ENCODE peak calls at places on chromosomes 6 and 20, in seven cellular contexts. W is ovary, D is PC-3, Z is adipocyte, V is mucosa of descending colon, H is pancreas, E is stomach. P is an unnamed sample.
A peak's percentile ranks its signal among the peaks of the same experiment; 100 is the strongest.

GRCh38 chr6:99187429-99187828 is 162.0 kb downstream of the FAXC start:
- DNase-seq in Z (no peak), W (no peak), H (no peak), V (no peak), E (no peak), D (peak; percentile 6), P (no peak)

GRCh38 chr6:79377047-79377446 is 142.6 kb upstream of the HMGN3 start:
- DNase-seq in W (no peak), H (no peak), D (peak; percentile 61), E (no peak), Z (peak; percentile 8), V (no peak), P (no peak)

GRCh38 chr6:5422321-5422915 is 161.1 kb downstream of the FARS2 start:
- DNase-seq in D (peak; percentile 72), E (peak; percentile 52), Z (peak; percentile 50), V (no peak), H (peak; percentile 35), W (no peak), P (peak; percentile 32)

GRCh38 chr6:44105993-44106740 is 21.1 kb downstream of the MRPL14 start:
- DNase-seq in W (no peak), V (no peak), D (no peak), H (no peak), Z (no peak), E (no peak), P (peak; percentile 32)

GRCh38 chr6:105458061-105458460 is 55.2 kb upstream of the PREP start:
- DNase-seq in Z (no peak), H (no peak), W (no peak), V (no peak), E (no peak), D (no peak), P (no peak)

GRCh38 chr6:107585815-107586435 is 96.0 kb downstream of the SOBP start:
- DNase-seq in H (no peak), V (no peak), E (no peak), D (no peak), Z (no peak), W (no peak), P (peak; percentile 22)

GRCh38 chr6:156718647-156719394 is 58.4 kb upstream of the ARID1B start:
- DNase-seq in Z (peak; percentile 93), W (peak; percentile 62), V (no peak), H (peak; percentile 52), E (peak; percentile 33), D (no peak), P (no peak)

GRCh38 chr6:79544299-79544927 is 7.2 kb upstream of the LCA5 start:
- DNase-seq in H (no peak), E (no peak), V (no peak), W (no peak), Z (peak; percentile 42), D (no peak), P (peak; percentile 80)

GRCh38 chr6:36120979-36121706 is 9.2 kb upstream of the MAPK13 start:
- DNase-seq in V (peak; percentile 89), H (no peak), E (peak; percentile 67), Z (peak; percentile 46), D (peak; percentile 71), W (no peak), P (peak; percentile 70)

GRCh38 chr20:63735859-63736718 is at the start of gene LIME1:
- DNase-seq in D (no peak), H (no peak), W (no peak), E (peak; percentile 71), V (peak; percentile 89), Z (no peak), P (no peak)

GRCh38 chr6:100230976-100231316 is 233.8 kb downstream of the SIM1 start:
- DNase-seq in V (no peak), E (no peak), D (peak; percentile 61), W (no peak), H (no peak), Z (no peak), P (no peak)

GRCh38 chr6:75601608-75602163 is at the start of gene SENP6:
- DNase-seq in W (peak; percentile 75), D (peak; percentile 71), V (peak; percentile 88), E (peak; percentile 75), Z (peak; percentile 90), H (peak; percentile 71), P (peak; percentile 87)

GRCh38 chr20:52104546-52105044 is 87.0 kb downstream of the ZFP64 start:
- DNase-seq in Z (peak; percentile 48), E (no peak), H (no peak), V (no peak), D (no peak), W (no peak), P (peak; percentile 13)

GRCh38 chr20:63483834-63484233 is 11.4 kb upstream of the KCNQ2 start:
- DNase-seq in W (no peak), E (no peak), D (no peak), H (no peak), V (no peak), Z (no peak), P (no peak)

GRCh38 chr6:80382796-80383195 is 276.3 kb downstream of the BCKDHB start:
- DNase-seq in V (no peak), E (no peak), W (no peak), Z (peak; percentile 10), H (no peak), D (no peak), P (no peak)

GRCh38 chr6:30787954-30788353 is 43.6 kb upstream of the IER3 start:
- DNase-seq in D (peak; percentile 43), Z (no peak), W (no peak), V (no peak), H (no peak), E (no peak), P (no peak)

GRCh38 chr20:15236812-15237211 is 899.4 kb upstream of the FLRT3 start:
- DNase-seq in E (peak; percentile 28), W (no peak), H (peak; percentile 25), V (no peak), Z (peak; percentile 47), D (peak; percentile 87), P (peak; percentile 39)

GRCh38 chr6:43913388-43914271 is 143.6 kb downstream of the VEGFA start:
- DNase-seq in V (no peak), E (peak; percentile 83), W (no peak), D (no peak), H (peak; percentile 78), Z (no peak), P (peak; percentile 32)

GRCh38 chr6:127191716-127192115 is 73.2 kb downstream of the RSPO3 start:
- DNase-seq in W (no peak), E (no peak), D (no peak), V (no peak), H (no peak), Z (peak; percentile 63), P (no peak)

GRCh38 chr20:5030348-5031205 is 29.3 kb upstream of the SLC23A2 start:
- DNase-seq in E (no peak), H (no peak), Z (no peak), W (peak; percentile 16), D (no peak), V (no peak), P (no peak)

GRCh38 chr20:18835850-18836249 is 22.3 kb downstream of the SCP2D1 start:
- DNase-seq in D (no peak), E (no peak), W (no peak), V (no peak), Z (no peak), H (no peak), P (no peak)

GRCh38 chr6:8192067-8192466 is 89.7 kb upstream of the EEF1E1 start:
- DNase-seq in W (no peak), Z (no peak), H (no peak), V (no peak), E (no peak), D (no peak), P (no peak)

GRCh38 chr6:137165375-137166246 is 7.8 kb downstream of the IL22RA2 start:
- DNase-seq in H (peak; percentile 27), W (no peak), D (peak; percentile 26), V (no peak), Z (no peak), E (peak; percentile 69), P (peak; percentile 11)

GRCh38 chr20:4613718-4614620 is 107.7 kb upstream of the PRND start:
- DNase-seq in D (peak; percentile 79), Z (peak; percentile 55), V (no peak), H (no peak), W (no peak), E (peak; percentile 49), P (peak; percentile 91)

GRCh38 chr20:63090052-63090451 is 83.3 kb upstream of the BHLHE23 start:
- DNase-seq in V (peak; percentile 7), W (no peak), D (no peak), Z (no peak), H (no peak), E (no peak), P (no peak)

DNA sequence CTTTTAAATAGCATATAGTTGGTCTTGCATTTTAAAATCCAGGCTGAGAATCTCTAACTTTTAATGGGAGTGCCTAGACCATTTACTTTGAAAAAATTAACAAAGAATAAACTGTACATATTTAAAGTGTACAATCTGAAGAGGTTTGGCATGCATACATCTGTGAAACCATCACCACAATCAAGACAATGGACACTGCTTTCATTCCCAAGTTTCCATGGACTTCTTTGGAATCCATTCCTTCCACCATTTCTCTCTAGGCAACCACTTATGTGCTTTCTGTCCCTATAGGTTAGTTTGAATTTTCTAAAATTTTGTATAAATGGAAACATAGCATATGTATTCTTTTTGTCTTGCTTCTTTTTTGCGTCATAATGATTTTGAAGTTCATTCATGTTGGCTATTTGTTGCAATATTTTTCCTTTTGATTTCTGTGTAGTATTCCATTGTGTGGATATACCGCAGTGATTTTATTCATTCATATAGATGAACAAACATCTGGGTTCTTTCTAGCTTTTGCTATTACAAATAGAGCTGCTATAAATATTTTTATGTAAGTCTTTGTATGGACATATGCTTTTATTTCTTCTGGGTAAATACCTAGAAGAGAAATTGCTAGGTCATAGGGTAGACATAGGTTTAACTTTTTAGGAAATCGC is 50.9 kb downstream of the NEDD9 start:
- DNase-seq in Z (no peak), W (no peak), V (no peak), E (no peak), D (no peak), H (no peak), P (no peak)
- H3K4me1 ChIP-seq in Z (no peaks in the 10 kb centered on the region), W (no peaks in the 10 kb centered on the region), V (no peaks in the 10 kb centered on the region), E (peaks cover 11% of the 10 kb centered on the region), D (no peaks in the 10 kb centered on the region), H (no peaks in the 10 kb centered on the region), P (peaks cover 9% of the 10 kb centered on the region)

DNA sequence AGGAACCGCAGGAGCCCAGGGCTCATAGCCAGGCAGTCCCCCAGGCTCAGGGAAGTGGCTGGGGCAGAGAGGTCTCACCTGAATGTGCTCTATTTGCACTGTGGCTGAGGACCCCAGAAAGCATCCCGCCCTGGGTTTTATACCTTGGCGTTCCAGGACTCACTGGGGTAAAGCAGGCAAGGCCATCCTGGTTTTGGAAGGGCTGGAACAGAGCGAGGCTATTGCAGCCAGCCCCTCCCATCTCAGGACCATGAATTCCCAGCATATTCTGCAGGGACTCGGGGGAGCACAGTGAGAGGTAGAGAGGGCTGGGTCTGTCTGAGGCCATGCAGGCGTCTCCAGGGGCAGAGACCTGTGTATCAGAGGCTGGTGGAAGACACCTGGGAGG is 113.6 kb upstream of the AFDN start:
- DNase-seq in D (no peak), V (no peak), H (no peak), Z (no peak), E (no peak), W (no peak), P (no peak)
- H3K9me3 ChIP-seq in D (no peaks in the 10 kb centered on the region), V (no peaks in the 10 kb centered on the region), H (no peaks in the 10 kb centered on the region), Z (peaks cover 5% of the 10 kb centered on the region), E (no peaks in the 10 kb centered on the region), W (no peaks in the 10 kb centered on the region), P (no peaks in the 10 kb centered on the region)

GRCh38 chr20:31693402-31693801 is 29.3 kb downstream of the BCL2L1 start:
- DNase-seq in E (no peak), D (no peak), W (no peak), H (no peak), V (no peak), Z (no peak), P (no peak)
- H3K4me1 ChIP-seq in E (peaks cover 88% of the 10 kb centered on the region), D (peaks cover 49% of the 10 kb centered on the region), W (peaks cover 7% of the 10 kb centered on the region), H (peaks cover 3% of the 10 kb centered on the region), V (peaks cover 24% of the 10 kb centered on the region), Z (peaks cover 51% of the 10 kb centered on the region), P (peaks cover 10% of the 10 kb centered on the region)

GRCh38 chr6:32852844-32853540 is 512 bp downstream of the TAP1 start:
- DNase-seq in E (peak; percentile 47), V (peak; percentile 81), H (peak; percentile 46), D (peak; percentile 36), Z (peak; percentile 68), W (peak; percentile 39), P (peak; percentile 24)
- H3K9me3 ChIP-seq in E (no peaks in the 10 kb centered on the region), V (no peaks in the 10 kb centered on the region), H (no peaks in the 10 kb centered on the region), D (no peaks in the 10 kb centered on the region), Z (no peaks in the 10 kb centered on the region), W (no peaks in the 10 kb centered on the region), P (no peaks in the 10 kb centered on the region)

P was measured in cardiac muscle cell.